ENCODE peak calls at places on chromosomes 11 and 22, in seven cellular contexts. G is cardiac muscle cell, E is neural crest cell, Q is HFFc6, M is sigmoid colon, R is HCT116, F is Calu3. L is an unnamed sample.

GRCh38 chr22:35219012-35219411 is 38.3 kb upstream of the HMGXB4 start:
- DNase-seq in R (peak), M (no peak), E (no peak), F (no peak), Q (peak), G (peak), L (no peak)

GRCh38 chr11:15484398-15484797 is 369.7 kb downstream of the INSC start:
- DNase-seq in E (no peak), R (no peak), M (no peak), F (no peak), Q (no peak), G (no peak), L (no peak)

GRCh38 chr11:120021391-120021953 is 116.4 kb downstream of the TRIM29 start:
- DNase-seq in G (no peak), E (no peak), R (no peak), F (no peak), Q (no peak), M (no peak), L (no peak)

GRCh38 chr11:61972112-61972795 is 4.8 kb upstream of the FTH1 start:
- DNase-seq in E (no peak), M (no peak), R (no peak), F (peak), G (peak), Q (no peak), L (no peak)

GRCh38 chr11:64056213-64056785 is 20.6 kb downstream of the FLRT1 start:
- DNase-seq in E (no peak), Q (no peak), G (no peak), R (no peak), M (no peak), F (no peak), L (no peak)

GRCh38 chr11:80315263-80315662 is 874.4 kb upstream of the TENM4 start:
- DNase-seq in E (no peak), F (no peak), G (no peak), R (no peak), Q (no peak), M (no peak), L (no peak)

GRCh38 chr22:43448048-43448447 is 36.2 kb downstream of the MPPED1 start:
- DNase-seq in M (no peak), Q (no peak), E (no peak), F (no peak), R (no peak), G (no peak), L (no peak)

GRCh38 chr11:64317961-64318693 is at the start of gene PRDX5:
- DNase-seq in G (peak), R (peak), M (peak), E (peak), Q (peak), F (peak), L (peak)

GRCh38 chr11:59997800-59998199 is 19.2 kb upstream of the OOSP4B start:
- DNase-seq in R (no peak), F (no peak), Q (no peak), E (no peak), M (no peak), G (no peak), L (no peak)

GRCh38 chr11:84836371-84836770 is 790.8 kb downstream of the DLG2 start:
- DNase-seq in F (no peak), R (no peak), G (no peak), E (no peak), Q (no peak), M (no peak), L (no peak)

GRCh38 chr11:77069336-77069968 is 2.7 kb downstream of the CAPN5 start:
- DNase-seq in F (no peak), E (no peak), Q (no peak), G (no peak), R (no peak), M (peak), L (peak)

GRCh38 chr11:43578346-43579170 is 102.0 kb upstream of the HSD17B12 start:
- DNase-seq in Q (peak), M (no peak), E (no peak), R (no peak), G (peak), F (no peak), L (no peak)

GRCh38 chr11:65636810-65637557 is 917 bp upstream of the SIPA1 start:
- DNase-seq in Q (no peak), R (no peak), G (no peak), F (no peak), E (no peak), M (no peak), L (no peak)

GRCh38 chr11:95849087-95849825 is 59.0 kb downstream of the CEP57 start:
- DNase-seq in M (peak), E (peak), F (peak), Q (peak), R (peak), G (peak), L (peak)

GRCh38 chr22:19066531-19067271 is 55.5 kb downstream of the DGCR2 start:
- DNase-seq in M (peak), E (no peak), G (peak), R (no peak), F (no peak), Q (peak), L (no peak)

GRCh38 chr11:64880240-64881001 is 2.0 kb upstream of the EHD1 start:
- DNase-seq in Q (no peak), F (no peak), E (no peak), M (no peak), G (no peak), R (no peak), L (no peak)

GRCh38 chr22:43273902-43274484 is 69.2 kb downstream of the SCUBE1 start:
- DNase-seq in F (peak), G (peak), R (peak), E (peak), Q (peak), M (no peak), L (peak)

GRCh38 chr11:126543691-126544090 is 188.2 kb downstream of the ST3GAL4 start:
- DNase-seq in R (no peak), M (no peak), Q (no peak), E (no peak), G (no peak), F (no peak), L (no peak)

GRCh38 chr11:28343304-28344233 is 235.4 kb downstream of the METTL15 start:
- DNase-seq in M (no peak), Q (peak), G (peak), E (no peak), F (peak), R (peak), L (no peak)

GRCh38 chr22:18999416-18999815 is 63.3 kb upstream of the PRODH start:
- DNase-seq in E (no peak), Q (no peak), F (no peak), M (no peak), R (no peak), G (no peak), L (no peak)

GRCh38 chr11:35346472-35347136 is 72.8 kb downstream of the SLC1A2 start:
- DNase-seq in Q (no peak), F (no peak), M (no peak), E (no peak), G (no peak), R (no peak), L (no peak)

GRCh38 chr11:119625206-119625988 is 103.6 kb downstream of the NECTIN1 start:
- DNase-seq in G (peak), F (no peak), E (no peak), R (no peak), M (peak), Q (no peak), L (no peak)

GRCh38 chr11:63804259-63804658 is 9.0 kb upstream of the SPINDOC start:
- DNase-seq in E (no peak), M (no peak), R (peak), Q (no peak), G (no peak), F (peak), L (no peak)

GRCh38 chr11:57476883-57477506 is 16.7 kb downstream of the RTN4RL2 start:
- DNase-seq in Q (peak), M (no peak), R (no peak), F (peak), G (no peak), E (no peak), L (no peak)

GRCh38 chr11:128497057-128497957 is 90.1 kb downstream of the ETS1 start:
- DNase-seq in G (peak), E (no peak), F (peak), Q (peak), M (peak), R (peak), L (peak)

GRCh38 chr11:8768625-8769333 is 86.2 kb downstream of the RPL27A start:
- DNase-seq in E (no peak), G (peak), Q (peak), M (no peak), F (peak), R (peak), L (no peak)

GRCh38 chr22:41341012-41341411 is 39.7 kb downstream of the ZC3H7B start:
- DNase-seq in R (no peak), Q (no peak), G (no peak), F (no peak), E (no peak), M (no peak), L (no peak)

GRCh38 chr11:117815262-117815803 is 9.2 kb downstream of the FXYD2 start:
- DNase-seq in F (no peak), G (no peak), E (no peak), M (no peak), Q (no peak), R (no peak), L (no peak)

GRCh38 chr22:38413085-38414008 is 41.7 kb downstream of the KCNJ4 start:
- DNase-seq in M (peak), E (no peak), R (no peak), F (no peak), G (peak), Q (no peak), L (no peak)
- TF ChIP-seq CTCF in M (no peak), E (no peak), R (no peak), F (no peak), G (no peak), Q (peak), L (no peak)

DNA sequence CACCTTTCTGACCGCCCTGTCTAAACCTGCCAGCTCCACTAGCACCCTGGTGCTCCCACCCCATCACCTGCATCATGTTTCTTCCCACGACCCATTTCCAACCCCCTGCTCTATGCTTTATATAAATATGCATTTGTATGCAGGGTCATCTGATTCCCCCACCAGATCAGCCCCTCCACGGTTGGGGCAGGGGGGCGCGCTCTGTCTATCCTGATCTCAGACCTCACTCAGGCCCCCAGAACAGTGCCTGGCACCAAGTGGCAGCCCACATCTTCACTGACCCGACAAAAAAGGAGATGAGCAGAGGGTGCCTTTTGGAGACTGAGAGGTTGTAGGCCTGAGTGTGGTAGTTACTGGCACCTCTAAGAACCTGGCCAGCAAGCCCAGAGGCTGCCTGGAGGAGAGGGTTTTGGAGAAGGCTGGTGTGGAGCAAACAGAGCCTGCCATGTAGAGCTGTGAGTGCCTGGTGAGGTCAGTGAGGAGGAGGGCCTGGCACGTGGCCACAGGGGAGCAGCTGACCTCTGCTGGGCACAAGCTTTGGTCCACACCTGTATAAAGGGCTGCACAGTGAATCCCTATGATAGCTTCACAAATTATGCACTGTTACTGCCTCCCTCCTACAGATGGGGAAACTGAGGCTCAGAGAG is 86.3 kb upstream of the RTL6 start:
- DNase-seq in M (peak), F (no peak), Q (no peak), R (no peak), G (no peak), E (no peak), L (no peak)
- TF ChIP-seq CTCF in M (no peak), F (no peak), Q (no peak), R (no peak), G (no peak), E (no peak), L (no peak)

GRCh38 chr11:74090701-74091100 is 80.1 kb downstream of the C2CD3 start:
- DNase-seq in M (no peak), F (peak), Q (no peak), R (no peak), G (peak), E (no peak), L (no peak)
- TF ChIP-seq CTCF in M (no peak), F (no peak), Q (peak), R (peak), G (peak), E (no peak), L (no peak)

DNA sequence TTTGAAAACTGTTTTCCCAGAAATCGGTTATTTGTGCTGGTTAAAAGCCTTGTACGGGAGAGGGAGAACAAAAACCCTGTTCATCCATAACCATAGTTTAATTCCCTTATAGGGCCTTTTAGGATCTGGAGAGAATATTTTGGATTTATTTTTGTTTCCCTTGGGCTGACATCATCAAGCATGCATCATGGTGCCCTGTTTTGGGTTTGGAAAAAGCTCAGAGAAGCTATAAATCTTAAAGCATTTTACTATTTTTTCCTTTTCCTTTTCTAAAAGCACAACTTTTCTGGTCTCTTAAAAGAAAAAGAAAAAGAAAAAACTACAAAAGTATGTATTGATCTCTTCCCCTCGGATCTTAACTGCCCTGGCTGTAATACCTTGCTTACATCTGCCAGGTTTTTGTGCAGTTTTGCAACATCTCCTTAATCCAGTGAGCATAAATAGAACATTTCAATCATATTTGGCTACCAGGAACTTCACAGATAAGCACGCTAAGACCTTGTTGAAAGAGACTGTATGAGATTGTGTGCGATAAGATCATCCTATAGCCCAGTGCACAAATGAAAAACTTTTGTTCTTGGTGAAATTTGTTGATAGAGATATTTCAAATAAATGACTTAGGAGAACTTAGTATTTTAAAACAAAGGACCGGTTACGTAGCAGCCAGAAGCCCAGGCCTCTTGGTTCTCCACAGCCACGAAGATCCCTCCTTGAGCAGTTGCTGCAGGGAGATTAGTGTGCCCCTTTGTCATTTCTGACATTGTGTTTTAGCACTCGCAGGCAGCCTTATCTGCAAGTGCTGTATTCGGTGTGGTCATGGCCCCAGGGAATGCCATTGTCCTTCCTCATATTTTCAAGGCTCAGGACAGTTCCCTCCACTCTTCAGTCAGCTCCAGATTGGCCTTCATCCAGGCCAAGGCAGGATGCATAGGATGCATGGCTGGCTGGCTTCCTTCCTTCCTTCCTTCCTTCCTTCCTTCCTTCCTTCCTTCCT is 88.2 kb downstream of the ZBTB16 start:
- DNase-seq in R (no peak), M (peak), F (no peak), Q (no peak), E (no peak), G (peak), L (no peak)
- TF ChIP-seq CTCF in R (no peak), M (no peak), F (no peak), Q (no peak), E (no peak), G (no peak), L (no peak)

GRCh38 chr11:122360875-122361274 is 244.9 kb upstream of the BLID start:
- DNase-seq in E (no peak), M (no peak), R (no peak), Q (no peak), G (no peak), F (no peak), L (no peak)
- TF ChIP-seq CTCF in E (peak), M (no peak), R (peak), Q (peak), G (no peak), F (no peak), L (no peak)

GRCh38 chr22:26438006-26438405 is 8.9 kb downstream of the ASPHD2 start:
- DNase-seq in E (no peak), M (no peak), Q (no peak), G (no peak), R (no peak), F (no peak), L (no peak)
- TF ChIP-seq CTCF in E (no peak), M (no peak), Q (no peak), G (no peak), R (no peak), F (no peak), L (no peak)